ENCODE peak calls at places on chromosomes 6 and 20, in five cellular contexts. M is IMR-90, O is K562, H is SK-N-SH, G is GM12878. R is an unnamed sample.

GRCh38 chr6:150420428-150420827 is 51.6 kb downstream of the IYD start:
- DNase-seq in M (no peak), O (no peak), H (no peak), G (no peak), R (no peak)

GRCh38 chr6:138795809-138796469 is at the start of gene ECT2L:
- DNase-seq in M (no peak), O (peak), H (peak), G (no peak), R (no peak)

GRCh38 chr20:50794181-50794845 is 548 bp upstream of the BCAS4 start:
- DNase-seq in M (no peak), O (no peak), H (no peak), G (no peak), R (no peak)

GRCh38 chr6:168165373-168165772 is 86.4 kb upstream of the FRMD1 start:
- DNase-seq in M (no peak), O (no peak), H (no peak), G (no peak), R (no peak)

GRCh38 chr20:47825011-47825762 is 39.9 kb upstream of the SULF2 start:
- DNase-seq in M (no peak), O (no peak), H (no peak), G (no peak), R (no peak)

GRCh38 chr6:125486881-125487280 is 185.1 kb upstream of the HDDC2 start:
- DNase-seq in M (no peak), O (no peak), H (no peak), G (no peak), R (no peak)

GRCh38 chr20:18187020-18187419 is 49.4 kb downstream of the KAT14 start:
- DNase-seq in M (no peak), O (no peak), H (no peak), G (no peak), R (no peak)

GRCh38 chr20:41135187-41135887 is 2.0 kb upstream of the PLCG1 start:
- DNase-seq in M (peak), O (peak), H (peak), G (no peak), R (peak)

GRCh38 chr6:11592289-11592906 is 54.8 kb downstream of the TMEM170B start:
- DNase-seq in M (peak), O (no peak), H (no peak), G (no peak), R (no peak)

GRCh38 chr6:91852232-91852631 is 1265.4 kb upstream of the MAP3K7 start:
- DNase-seq in M (peak), O (no peak), H (no peak), G (no peak), R (no peak)
- TF ChIP-seq RCOR1 in M (no peak), O (no peak), H (no peak), G (no peak), R (no peak)

GRCh38 chr6:31573239-31574105 is 1.4 kb downstream of the LTA start:
- DNase-seq in M (no peak), O (no peak), H (no peak), G (no peak), R (no peak)

GRCh38 chr6:31575335-31575901 is at the start of gene TNF:
- DNase-seq in M (no peak), O (no peak), H (no peak), G (peak), R (no peak)

GRCh38 chr6:31569861-31570536 is 2.1 kb upstream of the LTA start:
- DNase-seq in M (no peak), O (no peak), H (no peak), G (no peak), R (no peak)

GRCh38 chr6:31574106-31575061 is 981 bp upstream of the TNF start:
- DNase-seq in M (no peak), O (no peak), H (no peak), G (no peak), R (no peak)

GRCh38 chr6:31572041-31572911 is at the start of gene LTA:
- DNase-seq in M (no peak), O (no peak), H (no peak), G (no peak), R (no peak)
- TF ChIP-seq RCOR1 in M (no peak), O (no peak), H (no peak), G (peak), R (no peak)

GRCh38 chr6:10154251-10154650 is 260.6 kb downstream of the TFAP2A start:
- DNase-seq in M (no peak), O (no peak), H (no peak), G (no peak), R (no peak)
- TF ChIP-seq RCOR1 in M (no peak), O (no peak), H (no peak), G (no peak), R (no peak)

GRCh38 chr6:48782230-48782629 is 671.2 kb upstream of the PTCHD4 start:
- DNase-seq in M (no peak), O (no peak), H (no peak), G (no peak), R (no peak)
- TF ChIP-seq RCOR1 in M (no peak), O (no peak), H (no peak), G (no peak), R (no peak)

DNA sequence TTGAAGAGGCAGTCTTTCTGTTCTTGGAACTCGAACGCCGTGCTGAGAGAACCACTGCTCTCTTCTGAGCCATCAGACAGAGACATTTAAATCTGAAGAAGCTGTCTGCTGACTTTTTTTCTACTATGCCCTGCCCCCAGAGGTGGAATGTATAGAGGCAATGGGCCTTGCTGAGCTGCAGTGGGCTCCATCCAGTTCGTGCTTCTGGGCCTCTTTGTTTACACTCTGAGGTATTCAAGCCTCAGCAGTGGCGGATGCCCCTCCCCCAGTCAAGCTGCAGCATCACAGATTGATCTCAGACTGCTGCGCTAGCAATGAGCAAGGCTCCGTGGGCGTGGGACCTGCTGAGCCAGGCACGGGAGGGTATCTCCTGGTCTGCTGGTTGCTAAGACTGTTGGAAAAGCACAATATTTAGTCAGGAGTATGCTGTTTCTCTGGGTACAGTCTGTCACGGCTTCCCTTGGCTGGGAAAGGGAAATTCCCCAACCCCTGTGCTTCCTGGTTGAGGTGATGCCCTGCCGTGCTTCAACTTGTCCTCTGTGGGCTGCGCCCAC is 526.8 kb downstream of the CD109 start:
- DNase-seq in M (peak), O (no peak), H (no peak), G (no peak), R (no peak)
- TF ChIP-seq RCOR1 in M (peak), O (no peak), H (no peak), G (no peak), R (no peak)

GRCh38 chr6:134146268-134147032 is 94.0 kb upstream of the SLC2A12 start:
- DNase-seq in M (no peak), O (no peak), H (no peak), G (no peak), R (no peak)
- TF ChIP-seq RCOR1 in M (no peak), O (no peak), H (no peak), G (no peak), R (no peak)

GRCh38 chr6:69792292-69792691 is 4.5 kb downstream of the LMBRD1 start:
- DNase-seq in M (no peak), O (no peak), H (no peak), G (no peak), R (no peak)
- TF ChIP-seq RCOR1 in M (no peak), O (no peak), H (no peak), G (no peak), R (no peak)

DNA sequence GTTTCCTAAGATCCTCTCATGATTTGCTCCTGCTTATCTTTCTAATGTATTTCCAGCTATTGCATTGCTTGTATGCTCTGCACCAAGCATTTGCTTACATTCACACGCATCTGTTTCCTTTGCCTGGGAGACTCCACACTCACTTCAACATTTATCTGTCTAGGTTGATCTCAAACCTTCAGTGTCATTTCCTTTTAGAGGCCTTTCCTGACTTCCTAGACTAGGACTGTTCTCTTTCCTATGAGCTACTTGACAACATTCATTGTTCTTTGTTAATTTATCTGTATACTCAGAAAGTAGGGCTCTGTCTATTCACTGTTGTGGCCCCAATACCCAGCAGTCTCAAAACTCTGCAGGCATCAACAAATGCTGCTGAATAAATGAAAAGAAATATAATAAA is 84.4 kb downstream of the WASF1 start:
- DNase-seq in M (no peak), O (no peak), H (no peak), G (no peak), R (no peak)
- TF ChIP-seq RCOR1 in M (no peak), O (no peak), H (no peak), G (no peak), R (no peak)

GRCh38 chr6:169695131-169695530 is 6.7 kb downstream of the WDR27 start:
- DNase-seq in M (no peak), O (no peak), H (no peak), G (no peak), R (no peak)
- TF ChIP-seq RCOR1 in M (no peak), O (no peak), H (no peak), G (no peak), R (no peak)

GRCh38 chr6:73514746-73515110 is 6.1 kb downstream of the EEF1A1 start:
- DNase-seq in M (peak), O (peak), H (no peak), G (no peak), R (no peak)

GRCh38 chr6:73516712-73517489 is 3.9 kb downstream of the EEF1A1 start:
- DNase-seq in M (peak), O (no peak), H (no peak), G (no peak), R (no peak)

GRCh38 chr6:73515204-73516101 is 5.4 kb downstream of the EEF1A1 start:
- DNase-seq in M (peak), O (peak), H (peak), G (no peak), R (no peak)

GRCh38 chr6:73511796-73512195 is 9.0 kb downstream of the EEF1A1 start:
- DNase-seq in M (peak), O (no peak), H (no peak), G (no peak), R (no peak)

GRCh38 chr6:73513496-73513854 is 7.4 kb downstream of the EEF1A1 start:
- DNase-seq in M (peak), O (no peak), H (no peak), G (no peak), R (no peak)
- TF ChIP-seq RCOR1 in M (no peak), O (no peak), H (no peak), G (no peak), R (no peak)